ENCODE peak calls at places on chromosomes 12 and 14, in five cellular contexts. Q is GM20000, L is mammary epithelial cell, I is GM23338, H is mucosa of descending colon. M is an unnamed sample.

GRCh38 chr14:100900837-100901390 is 2.6 kb downstream of the RTL1 start:
- DNase-seq in I (peak; percentile 80), H (peak; percentile 64), L (no peak), Q (no peak), M (peak; percentile 9)

GRCh38 chr12:18320976-18321375 is 59.7 kb downstream of the PIK3C2G start:
- DNase-seq in H (no peak), I (no peak), Q (no peak), L (no peak), M (no peak)

GRCh38 chr14:68748260-68748659 is 44.6 kb downstream of the ZFP36L1 start:
- DNase-seq in Q (no peak), L (no peak), H (no peak), I (no peak), M (no peak)

GRCh38 chr14:87049886-87050820 is 942.8 kb downstream of the GALC start:
- DNase-seq in L (peak; percentile 75), I (peak; percentile 78), Q (no peak), H (no peak), M (peak; percentile 67)

GRCh38 chr12:120077260-120077659 is 39.3 kb downstream of the RAB35 start:
- DNase-seq in I (no peak), L (no peak), H (no peak), Q (no peak), M (no peak)

GRCh38 chr12:27304856-27305255 is 27.8 kb upstream of the BMAL2 start:
- DNase-seq in H (no peak), I (no peak), L (no peak), Q (no peak), M (no peak)

GRCh38 chr14:63874223-63874622 is 21.4 kb downstream of the SYNE2 start:
- DNase-seq in Q (no peak), I (no peak), L (no peak), H (no peak), M (no peak)

GRCh38 chr12:108826115-108826806 is 31.1 kb downstream of the SSH1 start:
- DNase-seq in L (no peak), I (no peak), H (peak; percentile 48), Q (peak; percentile 47), M (no peak)

GRCh38 chr12:133130808-133131128 is 341 bp downstream of the ZNF10 start:
- DNase-seq in H (peak; percentile 55), L (no peak), I (no peak), Q (peak; percentile 16), M (no peak)

GRCh38 chr12:123089631-123090353 is 61.1 kb downstream of the PITPNM2 start:
- DNase-seq in Q (no peak), I (no peak), L (peak; percentile 98), H (no peak), M (no peak)

GRCh38 chr12:103848132-103848531 is 7.1 kb upstream of the NT5DC3 start:
- DNase-seq in H (no peak), I (no peak), Q (no peak), L (no peak), M (no peak)

GRCh38 chr12:118874698-118875548 is 106.4 kb upstream of the SRRM4 start:
- DNase-seq in Q (no peak), L (no peak), I (peak; percentile 96), H (no peak), M (no peak)

GRCh38 chr12:51000245-51000644 is 25.9 kb downstream of the SLC11A2 start:
- DNase-seq in I (no peak), L (peak; percentile 76), H (no peak), Q (no peak), M (no peak)

GRCh38 chr12:10701226-10701681 is 21.9 kb downstream of the YBX3 start:
- DNase-seq in H (no peak), L (no peak), Q (no peak), I (no peak), M (no peak)

GRCh38 chr12:81403348-81403747 is 325.5 kb downstream of the ACSS3 start:
- DNase-seq in Q (no peak), H (no peak), I (no peak), L (no peak), M (no peak)

GRCh38 chr12:52608161-52608560 is 6.9 kb upstream of the KRT72 start:
- DNase-seq in H (no peak), L (no peak), I (no peak), Q (no peak), M (no peak)

GRCh38 chr12:17971850-17972249 is 118.1 kb downstream of the RERGL start:
- DNase-seq in H (no peak), L (no peak), I (no peak), Q (no peak), M (no peak)

GRCh38 chr12:52207895-52208294 is 16.1 kb upstream of the KRT80 start:
- DNase-seq in Q (no peak), I (no peak), H (peak; percentile 27), L (peak; percentile 52), M (no peak)

GRCh38 chr12:80770958-80771357 is 54.2 kb downstream of the MYF5 start:
- DNase-seq in H (no peak), L (no peak), I (no peak), Q (no peak), M (no peak)

GRCh38 chr14:58944226-58944769 is 244.2 kb upstream of the DAAM1 start:
- DNase-seq in L (no peak), H (peak; percentile 72), Q (no peak), I (peak; percentile 59), M (no peak)

GRCh38 chr12:53251477-53252348 is 16.4 kb upstream of the ESPL1 start:
- DNase-seq in H (peak; percentile 79), L (peak; percentile 72), I (peak; percentile 90), Q (peak; percentile 93), M (peak; percentile 84)

DNA sequence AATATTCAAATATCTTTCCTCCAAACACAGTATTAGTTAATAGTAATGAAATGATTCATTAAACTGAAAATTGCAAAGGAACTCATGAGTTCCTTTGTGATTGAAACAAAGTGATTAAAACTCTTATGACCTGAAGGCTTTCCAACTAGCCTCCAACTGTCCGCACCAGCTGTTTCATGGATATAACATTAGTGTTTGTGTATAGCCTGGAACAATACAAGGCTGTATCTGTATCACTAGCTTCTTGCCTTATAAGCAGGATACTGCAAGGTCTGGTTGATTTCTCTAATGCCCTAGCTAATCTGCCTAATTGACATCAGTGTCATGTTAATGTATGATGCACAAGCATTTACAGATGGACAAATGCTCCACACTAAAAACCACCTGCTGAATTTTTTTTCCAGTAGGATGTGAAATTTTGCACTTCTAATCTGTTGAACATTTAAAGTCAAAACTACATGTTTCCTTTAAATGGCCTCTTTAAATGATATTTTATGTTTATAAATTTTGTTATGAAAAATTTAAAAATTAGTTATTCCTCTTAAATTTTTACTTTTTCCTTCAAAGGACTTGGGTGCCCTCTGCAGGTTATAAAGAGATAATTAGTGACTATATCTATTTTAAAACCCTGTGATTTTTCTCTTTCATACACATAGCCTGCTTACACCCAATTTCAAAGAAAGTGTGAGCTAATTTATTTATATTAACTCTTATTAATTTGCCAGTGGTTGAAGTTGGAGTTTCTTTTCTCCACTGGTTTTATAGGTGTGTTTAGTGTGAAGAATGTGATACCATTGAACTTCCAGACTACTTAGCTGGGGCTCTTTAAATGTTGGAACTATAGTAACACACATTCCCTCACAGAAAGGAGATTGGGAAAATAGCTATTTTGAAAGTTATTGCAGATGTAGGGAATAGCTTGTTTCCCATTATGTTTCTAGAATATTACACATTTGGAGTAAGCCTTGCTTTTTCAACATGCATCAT is 25.4 kb downstream of the AP5M1 start:
- DNase-seq in I (peak; percentile 38), L (no peak), H (no peak), Q (no peak), M (peak; percentile 31)
- TF ChIP-seq CTCF in I (no peak), L (no peak), H (no peak), Q (no peak), M (peak; percentile 78)

GRCh38 chr14:32996343-32996742 is 57.7 kb downstream of the NPAS3 start:
- DNase-seq in H (no peak), I (no peak), L (no peak), Q (no peak), M (no peak)
- TF ChIP-seq CTCF in H (no peak), I (no peak), L (no peak), Q (no peak), M (no peak)

DNA sequence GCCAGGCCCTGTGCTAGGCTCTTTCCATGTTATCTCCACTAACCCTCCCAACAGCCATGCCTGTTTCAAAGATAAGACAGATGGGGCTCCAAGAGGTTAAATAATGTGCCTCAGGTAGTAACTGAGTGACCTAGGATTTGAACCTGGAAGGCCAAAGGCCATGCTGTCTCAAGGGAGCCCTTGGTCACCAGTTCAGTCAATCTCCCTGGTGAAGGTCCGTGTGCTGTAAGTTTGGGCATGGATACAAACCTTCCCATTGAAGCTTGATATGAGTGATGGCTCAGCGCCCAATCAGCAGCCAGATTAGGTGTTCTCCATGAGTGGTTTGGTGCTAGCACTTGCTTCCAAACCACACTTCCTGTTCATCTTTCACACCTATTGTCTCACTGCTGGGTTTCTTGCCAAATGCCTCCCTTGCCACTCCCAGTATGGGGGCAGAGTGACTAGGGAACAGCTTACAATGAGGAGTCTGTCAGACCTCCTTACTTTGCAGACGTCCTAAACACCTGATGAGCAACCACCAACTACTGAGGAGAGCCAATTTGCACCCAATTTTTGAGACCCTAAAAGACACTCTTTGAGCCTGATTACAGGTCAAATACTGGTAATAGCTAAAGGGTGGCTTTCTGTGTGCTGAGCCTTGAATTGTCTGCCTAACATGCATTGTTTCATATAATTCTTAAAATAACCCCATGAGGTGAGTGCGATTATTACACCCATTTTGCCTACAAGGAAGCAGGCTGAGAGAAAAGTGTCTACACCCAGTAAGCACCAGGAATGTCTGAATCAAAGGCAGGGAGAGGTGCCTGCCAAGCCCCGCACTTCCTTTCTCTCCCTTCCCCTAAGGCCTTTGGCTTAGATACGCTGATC is 48.5 kb upstream of the FOS start:
- DNase-seq in H (peak; percentile 72), L (peak; percentile 92), Q (peak; percentile 48), I (peak; percentile 70), M (peak; percentile 72)
- TF ChIP-seq CTCF in H (no peak), L (peak; percentile 38), Q (no peak), I (no peak), M (peak; percentile 66)

GRCh38 chr12:47408171-47408871 is 297.5 kb downstream of the RPAP3 start:
- DNase-seq in H (peak; percentile 40), Q (peak; percentile 47), I (peak; percentile 71), L (peak; percentile 69), M (peak; percentile 81)
- TF ChIP-seq CTCF in H (no peak), Q (peak; percentile 33), I (peak; percentile 82), L (peak; percentile 56), M (peak; percentile 91)

DNA sequence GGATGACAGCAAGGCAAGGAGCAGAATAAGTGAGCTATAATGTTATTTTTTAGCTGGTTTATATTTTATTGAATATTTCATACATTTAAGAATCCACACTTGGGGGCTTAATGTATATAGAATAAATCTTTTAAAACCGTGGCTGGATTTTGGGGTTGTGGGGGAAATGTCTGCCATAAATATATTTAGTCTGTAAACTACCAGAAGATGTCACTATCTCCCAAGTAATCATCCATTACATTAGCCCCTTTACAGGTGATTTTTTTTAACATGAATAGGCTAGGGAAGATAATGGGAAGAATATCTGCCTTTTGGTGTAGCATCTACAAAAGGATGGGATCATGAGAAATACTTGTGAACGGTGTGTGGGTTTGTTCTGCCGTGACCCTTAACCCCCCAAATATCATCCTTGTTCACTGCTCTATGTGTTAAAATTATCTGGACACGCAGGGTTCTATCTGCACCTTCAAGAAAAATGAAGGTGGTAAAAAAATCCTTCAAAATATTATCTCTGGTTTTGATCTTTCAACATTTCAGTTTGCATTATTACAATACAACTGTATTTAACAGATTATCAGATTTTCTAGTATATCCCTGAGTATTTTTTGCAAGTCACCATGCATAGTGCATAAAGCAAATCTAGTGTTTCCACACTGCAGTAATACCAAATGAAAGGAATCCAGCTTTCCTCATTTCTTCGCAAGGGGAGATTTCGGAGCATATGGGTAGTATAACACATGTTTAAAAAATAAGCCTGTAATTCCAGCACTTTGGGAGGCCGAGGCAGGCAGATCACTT is 8.0 kb upstream of the SLC17A8 start:
- DNase-seq in L (peak; percentile 10), H (no peak), Q (no peak), I (peak; percentile 75), M (peak; percentile 33)
- TF ChIP-seq CTCF in L (peak; percentile 48), H (no peak), Q (no peak), I (peak; percentile 65), M (peak; percentile 70)